ENCODE peak calls at places on chromosomes 12 and 14, in eight cellular contexts. I is CD8-positive, alpha-beta T cell; K is NCI-H1105; R is A172; M is T follicular helper cell; C is activated CD8-positive, alpha-beta memory T cell treated with anti-CD3 and anti-CD28 coated beads, Interleukin-2, amount 50 U/mL, for 4 hours; X is CD4-positive, alpha-beta T cell; Q is sciatic nerve. A is an unnamed sample.

GRCh38 chr14:103854822-103855733 is 7.7 kb upstream of the PPP1R13B start:
- DNase-seq in I (no peak), K (peak), R (no peak), M (no peak), C (no peak), X (no peak), Q (no peak), A (peak)

GRCh38 chr14:67757175-67757574 is 55.5 kb downstream of the RDH12 start:
- DNase-seq in I (no peak), K (no peak), R (no peak), M (no peak), C (no peak), X (no peak), Q (no peak), A (no peak)

GRCh38 chr12:40106202-40106533 is 287 bp upstream of the SLC2A13 start:
- DNase-seq in I (no peak), K (peak), R (no peak), M (no peak), C (no peak), X (no peak), Q (no peak), A (no peak)

GRCh38 chr12:18799561-18799960 is 61.6 kb downstream of the CAPZA3 start:
- DNase-seq in I (no peak), K (no peak), R (peak), M (no peak), C (no peak), X (no peak), Q (no peak), A (no peak)

GRCh38 chr12:31219521-31219920 is 106.4 kb downstream of the SINHCAF start:
- DNase-seq in I (no peak), K (no peak), R (no peak), M (no peak), C (no peak), X (no peak), Q (no peak), A (no peak)

GRCh38 chr14:95228240-95228639 is 70.9 kb upstream of the DICER1 start:
- DNase-seq in I (no peak), K (no peak), R (no peak), M (no peak), C (no peak), X (no peak), Q (no peak), A (no peak)

GRCh38 chr12:131710464-131711457 is at the start of gene SFSWAP:
- DNase-seq in I (peak), K (peak), R (peak), M (peak), C (peak), X (peak), Q (peak), A (peak)

GRCh38 chr14:69045857-69046351 is 66.8 kb upstream of the ACTN1 start:
- DNase-seq in I (no peak), K (no peak), R (no peak), M (no peak), C (no peak), X (no peak), Q (no peak), A (no peak)

GRCh38 chr12:113980537-113981337 is 14.6 kb upstream of the RBM19 start:
- DNase-seq in I (no peak), K (peak), R (peak), M (no peak), C (no peak), X (no peak), Q (no peak), A (peak)

GRCh38 chr12:115251727-115252126 is 567.8 kb upstream of the TBX3 start:
- DNase-seq in I (no peak), K (no peak), R (peak), M (no peak), C (no peak), X (no peak), Q (no peak), A (no peak)

GRCh38 chr12:131494741-131495524 is 216.0 kb upstream of the SFSWAP start:
- DNase-seq in I (no peak), K (no peak), R (no peak), M (no peak), C (no peak), X (no peak), Q (no peak), A (no peak)

GRCh38 chr12:62931481-62931880 is 3.5 kb downstream of the PPM1H start:
- DNase-seq in I (no peak), K (no peak), R (no peak), M (no peak), C (no peak), X (no peak), Q (no peak), A (no peak)

GRCh38 chr12:110694330-110694891 is 5.5 kb upstream of the HVCN1 start:
- DNase-seq in I (no peak), K (no peak), R (no peak), M (no peak), C (no peak), X (no peak), Q (no peak), A (no peak)

GRCh38 chr12:114664661-114665320 is 19.2 kb downstream of the TBX3 start:
- DNase-seq in I (no peak), K (no peak), R (no peak), M (no peak), C (no peak), X (no peak), Q (no peak), A (no peak)

GRCh38 chr12:127809236-127809635 is 457.7 kb upstream of the TMEM132C start:
- DNase-seq in I (no peak), K (no peak), R (peak), M (no peak), C (no peak), X (no peak), Q (no peak), A (no peak)

GRCh38 chr14:49972199-49972671 is 79.4 kb downstream of the ARF6 start:
- DNase-seq in I (no peak), K (peak), R (peak), M (no peak), C (no peak), X (no peak), Q (no peak), A (no peak)